ENCODE peak calls at places on chromosomes 7 and 10, in ten cellular contexts. H is Peyer's patch, N is BE2C, Y is psoas muscle, C is neural progenitor cell, W is heart left ventricle, R is ovary, F is fibroblast of lung, S is PC-3, T is bronchial epithelial cell. B is an unnamed sample.

GRCh38 chr7:37418381-37418780 is 30.3 kb downstream of the ELMO1 start:
- DNase-seq in H (no peak), N (no peak), Y (no peak), C (no peak), W (no peak), R (no peak), F (no peak), S (no peak), T (no peak), B (no peak)

GRCh38 chr10:103265712-103266329 is 11.1 kb upstream of the INA start:
- DNase-seq in H (no peak), N (no peak), Y (no peak), C (peak; percentile 89), W (peak; percentile 58), R (peak; percentile 63), F (peak; percentile 81), S (peak; percentile 63), T (peak; percentile 54), B (no peak)

GRCh38 chr10:97361050-97361901 is 26.7 kb upstream of the FRAT2 start:
- DNase-seq in H (no peak), N (no peak), Y (no peak), C (no peak), W (no peak), R (no peak), F (no peak), S (no peak), T (no peak), B (no peak)

GRCh38 chr10:128022216-128023196 is 103.7 kb downstream of the MKI67 start:
- DNase-seq in H (peak; percentile 39), N (no peak), Y (no peak), C (no peak), W (no peak), R (no peak), F (no peak), S (no peak), T (no peak), B (no peak)

GRCh38 chr10:6953131-6953834 is 373.2 kb upstream of the PRKCQ start:
- DNase-seq in H (no peak), N (no peak), Y (no peak), C (no peak), W (no peak), R (no peak), F (peak; percentile 80), S (no peak), T (no peak), B (no peak)

GRCh38 chr7:36272567-36273269 is 116.9 kb upstream of the ANLN start:
- DNase-seq in H (no peak), N (no peak), Y (no peak), C (no peak), W (no peak), R (no peak), F (no peak), S (no peak), T (no peak), B (no peak)

GRCh38 chr10:3424102-3424803 is 251.7 kb upstream of the PITRM1 start:
- DNase-seq in H (no peak), N (peak; percentile 91), Y (peak; percentile 79), C (no peak), W (peak; percentile 84), R (no peak), F (no peak), S (peak; percentile 61), T (no peak), B (no peak)

GRCh38 chr7:131328387-131329175 is 905 bp downstream of the MKLN1 start:
- DNase-seq in H (no peak), N (no peak), Y (no peak), C (no peak), W (no peak), R (no peak), F (peak; percentile 38), S (peak; percentile 7), T (peak; percentile 30), B (peak; percentile 13)

GRCh38 chr7:135147341-135147898 is 452 bp upstream of the TMEM140 start:
- DNase-seq in H (no peak), N (no peak), Y (no peak), C (no peak), W (no peak), R (no peak), F (peak; percentile 74), S (no peak), T (no peak), B (no peak)

GRCh38 chr7:20484366-20484765 is 131.1 kb upstream of the ABCB5 start:
- DNase-seq in H (no peak), N (no peak), Y (no peak), C (no peak), W (no peak), R (no peak), F (no peak), S (no peak), T (peak; percentile 7), B (no peak)

GRCh38 chr7:44145419-44145968 is 4.4 kb upstream of the MYL7 start:
- DNase-seq in H (peak; percentile 48), N (no peak), Y (peak; percentile 53), C (peak; percentile 61), W (no peak), R (peak; percentile 51), F (no peak), S (no peak), T (peak; percentile 8), B (no peak)

GRCh38 chr7:37110641-37111421 is 337.8 kb downstream of the ELMO1 start:
- DNase-seq in H (no peak), N (no peak), Y (no peak), C (no peak), W (no peak), R (no peak), F (no peak), S (no peak), T (no peak), B (no peak)

GRCh38 chr10:84204610-84205009 is 10.3 kb downstream of the CDHR1 start:
- DNase-seq in H (no peak), N (no peak), Y (no peak), C (no peak), W (no peak), R (no peak), F (no peak), S (no peak), T (no peak), B (no peak)

GRCh38 chr7:18278306-18278705 is 217.2 kb upstream of the HDAC9 start:
- DNase-seq in H (no peak), N (no peak), Y (no peak), C (no peak), W (no peak), R (no peak), F (no peak), S (no peak), T (no peak), B (no peak)

GRCh38 chr7:22482476-22482875 is 17.5 kb downstream of the STEAP1B start:
- DNase-seq in H (no peak), N (peak; percentile 62), Y (no peak), C (no peak), W (no peak), R (no peak), F (no peak), S (no peak), T (no peak), B (no peak)

GRCh38 chr10:3778708-3779108 is 6.3 kb downstream of the KLF6 start:
- DNase-seq in H (no peak), N (no peak), Y (no peak), C (no peak), W (no peak), R (no peak), F (peak; percentile 35), S (no peak), T (peak; percentile 33), B (no peak)

GRCh38 chr10:113045155-113046055 is 95.4 kb downstream of the TCF7L2 start:
- DNase-seq in H (no peak), N (no peak), Y (no peak), C (no peak), W (no peak), R (no peak), F (peak; percentile 83), S (peak; percentile 85), T (peak; percentile 96), B (peak; percentile 80)

GRCh38 chr7:129858490-129858889 is 94.3 kb downstream of the UBE2H start:
- DNase-seq in H (no peak), N (no peak), Y (no peak), C (no peak), W (no peak), R (no peak), F (no peak), S (no peak), T (no peak), B (no peak)
- H3K4me3 ChIP-seq in H (no peak overlapping the region), N (no peak overlapping the region), Y (no peak overlapping the region), C (no peak overlapping the region), W (no peak overlapping the region), R (no peak overlapping the region), F (no peak overlapping the region), S (no peak overlapping the region), T (no peak overlapping the region), B (no peak overlapping the region)

GRCh38 chr10:15168296-15168780 is at the start of gene NMT2:
- DNase-seq in H (peak; percentile 93), N (peak; percentile 90), Y (peak; percentile 95), C (peak; percentile 97), W (peak; percentile 89), R (peak; percentile 91), F (peak; percentile 35), S (peak; percentile 65), T (peak; percentile 53), B (no peak)
- TF ChIP-seq CTCF in H (peak; percentile 53), N (peak; percentile 17), Y (peak; percentile 45), C (peak; percentile 35), W (peak; percentile 23), R (peak; percentile 51), F (peak; percentile 16), S (no peak), T (peak; percentile 56), B (peak; percentile 21)

GRCh38 chr10:100742936-100743335 is 2.4 kb upstream of the PAX2 start:
- DNase-seq in H (no peak), N (no peak), Y (no peak), C (no peak), W (no peak), R (no peak), F (no peak), S (no peak), T (no peak), B (no peak)

GRCh38 chr10:100744980-100745881 is at the start of gene PAX2:
- DNase-seq in H (no peak), N (no peak), Y (no peak), C (peak; percentile 90), W (no peak), R (peak; percentile 15), F (no peak), S (peak; percentile 3), T (no peak), B (no peak)

GRCh38 chr10:100745882-100746412 is 565 bp downstream of the PAX2 start:
- DNase-seq in H (no peak), N (no peak), Y (no peak), C (peak; percentile 79), W (no peak), R (no peak), F (no peak), S (no peak), T (no peak), B (no peak)

GRCh38 chr10:100743626-100744135 is 1.7 kb upstream of the PAX2 start:
- DNase-seq in H (no peak), N (peak; percentile 55), Y (no peak), C (peak; percentile 81), W (no peak), R (no peak), F (peak; percentile 58), S (peak; percentile 50), T (peak; percentile 33), B (no peak)

GRCh38 chr10:100744136-100744979 is 1.0 kb upstream of the PAX2 start:
- DNase-seq in H (no peak), N (no peak), Y (no peak), C (peak; percentile 63), W (no peak), R (no peak), F (no peak), S (no peak), T (no peak), B (no peak)
- H3K27me3 ChIP-seq in H (peaks cover 3% of the 10 kb centered on the region), N (peaks cover 95% of the 10 kb centered on the region), Y (peaks cover 3% of the 10 kb centered on the region), C (peaks cover 100% of the 10 kb centered on the region), W (peaks cover 100% of the 10 kb centered on the region), R (peaks cover 5% of the 10 kb centered on the region), F (peaks cover 81% of the 10 kb centered on the region), S (peaks cover 97% of the 10 kb centered on the region), T (peaks cover 83% of the 10 kb centered on the region), B (peaks cover 63% of the 10 kb centered on the region)

GRCh38 chr10:42754155-42755027 is 28.2 kb upstream of the BMS1 start:
- DNase-seq in H (no peak), N (peak; percentile 32), Y (peak; percentile 59), C (peak; percentile 59), W (peak; percentile 58), R (peak; percentile 36), F (peak; percentile 24), S (no peak), T (no peak), B (no peak)
- H3K4me3 ChIP-seq in H (peak overlapping the region; percentile 62), N (peak overlapping the region; percentile 39), Y (peak overlapping the region; percentile 71), C (peak overlapping the region; percentile 51), W (peak overlapping the region; percentile 54), R (peak overlapping the region; percentile 54), F (peak overlapping the region; percentile 54), S (peak overlapping the region; percentile 66), T (peak overlapping the region; percentile 43), B (peak overlapping the region; percentile 40)